ENCODE peak calls at places on chromosome 1, in nine cellular contexts. D is upper lobe of right lung; F is kidney glomerular epithelial cell; I is NB4; N is GM04504; O is activated CD4-positive, alpha-beta T cell treated with anti-CD3 and anti-CD28 coated beads for 24 hours; Z is NCI-H1105 treated with DMSO at 0.1 percent for 48 hours; J is IMR-90; B is NCI-H146. X is an unnamed sample.

GRCh38 chr1:63828322-63829044 is 54.7 kb downstream of the ROR1 start:
- DNase-seq in Z (no peak), F (no peak), B (no peak), J (no peak), I (no peak), N (no peak), O (no peak), D (no peak), X (no peak)

GRCh38 chr1:10451286-10451685 is 1.5 kb downstream of the CORT start:
- DNase-seq in B (no peak), O (no peak), N (peak), D (no peak), I (no peak), F (no peak), J (peak), Z (no peak), X (no peak)

GRCh38 chr1:74502432-74502831 is 10.0 kb downstream of the LRRC53 start:
- DNase-seq in D (no peak), F (peak), Z (no peak), N (peak), I (peak), O (no peak), B (no peak), J (peak), X (no peak)

GRCh38 chr1:178011101-178011828 is 41.4 kb upstream of the SEC16B start:
- DNase-seq in J (peak), O (no peak), Z (no peak), B (no peak), N (no peak), I (no peak), F (peak), D (no peak), X (no peak)

GRCh38 chr1:212228591-212229119 is 56.6 kb upstream of the PPP2R5A start:
- DNase-seq in J (no peak), I (no peak), Z (peak), D (peak), O (no peak), F (peak), B (no peak), N (no peak), X (no peak)

GRCh38 chr1:236425031-236425663 is 31.1 kb downstream of the EDARADD start:
- DNase-seq in B (no peak), D (no peak), F (no peak), O (no peak), N (no peak), I (no peak), J (no peak), Z (no peak), X (no peak)

GRCh38 chr1:245881767-245882391 is 625.2 kb downstream of the SMYD3 start:
- DNase-seq in J (no peak), Z (no peak), F (no peak), I (peak), B (no peak), N (no peak), O (no peak), D (no peak), X (no peak)

GRCh38 chr1:118563969-118564951 is 379.2 kb upstream of the SPAG17 start:
- DNase-seq in Z (no peak), J (no peak), B (no peak), N (peak), I (peak), D (no peak), F (no peak), O (no peak), X (no peak)

GRCh38 chr1:119635801-119636390 is 12.2 kb downstream of the ZNF697 start:
- DNase-seq in J (peak), F (no peak), O (no peak), B (no peak), I (no peak), N (no peak), Z (no peak), D (no peak), X (no peak)

X was measured in activated CD8-positive, alpha-beta memory T cell treated with anti-CD3 and anti-CD28 coated beads for 48 hours.